ENCODE peak calls at places on chromosome 22, in seven cellular contexts. H, V, Y, P, G, S and J are unnamed samples.

GRCh38 chr22:49046546-49047305 is 780.9 kb downstream of the BRD1 start:
- DNase-seq in V (no peak), G (peak; percentile 46), P (no peak), Y (no peak), H (no peak), S (peak; percentile 60), J (peak; percentile 43)

GRCh38 chr22:49284389-49284788 is 543.3 kb downstream of the BRD1 start:
- DNase-seq in G (no peak), H (no peak), S (no peak), V (no peak), P (no peak), Y (peak; percentile 48), J (no peak)

GRCh38 chr22:17307566-17307965 is 61.7 kb upstream of the CECR2 start:
- DNase-seq in V (no peak), H (no peak), P (no peak), G (no peak), S (no peak), Y (no peak), J (no peak)

GRCh38 chr22:24435323-24435645 is 7.9 kb downstream of the ADORA2A start:
- DNase-seq in Y (no peak), P (no peak), S (no peak), G (no peak), V (no peak), H (no peak), J (no peak)

GRCh38 chr22:23256986-23257888 is 76.9 kb downstream of the BCR start:
- DNase-seq in P (no peak), V (peak; percentile 78), H (peak; percentile 83), S (no peak), Y (peak; percentile 80), G (no peak), J (peak; percentile 72)

GRCh38 chr22:25282671-25283561 is 63.5 kb downstream of the CRYBB2 start:
- DNase-seq in P (no peak), V (no peak), Y (no peak), H (no peak), S (no peak), G (no peak), J (no peak)

GRCh38 chr22:39666495-39666894 is 95.9 kb downstream of the CACNA1I start:
- DNase-seq in P (no peak), H (no peak), V (no peak), Y (no peak), G (no peak), S (no peak), J (no peak)

GRCh38 chr22:42353883-42354727 is 78.1 kb downstream of the NFAM1 start:
- DNase-seq in G (no peak), Y (no peak), H (no peak), S (no peak), V (no peak), P (peak; percentile 13), J (no peak)

GRCh38 chr22:39212721-39213376 is 31.9 kb downstream of the PDGFB start:
- DNase-seq in P (no peak), Y (peak; percentile 40), V (no peak), H (no peak), G (peak; percentile 56), S (peak; percentile 69), J (no peak)

GRCh38 chr22:40009231-40009769 is 14.5 kb downstream of the FAM83F start:
- DNase-seq in S (no peak), H (no peak), V (no peak), Y (no peak), P (peak; percentile 16), G (no peak), J (no peak)

GRCh38 chr22:44625421-44625760 is 76.6 kb upstream of the PRR5 start:
- DNase-seq in G (no peak), H (no peak), V (no peak), P (no peak), S (no peak), Y (no peak), J (no peak)
- H3K27ac ChIP-seq in G (no peak overlapping the region), H (no peak overlapping the region), V (no peak overlapping the region), P (no peak overlapping the region), S (no peak overlapping the region), Y (no peak overlapping the region), J (no peak overlapping the region)

DNA sequence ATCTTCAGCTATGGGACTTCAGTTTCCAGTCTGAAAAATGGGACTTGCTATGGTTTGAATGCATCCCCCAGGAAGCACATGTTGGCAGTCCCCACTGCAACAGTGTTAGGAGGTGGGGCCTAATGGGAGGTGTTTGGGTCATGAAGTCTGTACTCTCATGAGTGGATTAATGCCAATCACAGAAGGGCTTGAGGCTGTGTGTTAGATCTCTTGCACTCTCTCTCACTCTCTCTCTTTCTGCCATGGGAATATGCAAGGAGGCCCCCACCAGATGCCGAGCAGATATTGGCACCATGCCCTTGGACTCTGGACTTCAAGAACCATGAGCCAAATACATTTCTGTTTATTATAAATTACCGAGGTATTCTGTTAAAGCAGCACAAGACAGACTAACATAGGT is 7.8 kb upstream of the AP1B1 start:
- DNase-seq in S (no peak), H (no peak), Y (peak; percentile 77), V (no peak), P (no peak), G (no peak), J (no peak)
- TF ChIP-seq CTCF in S (no peak), H (no peak), Y (no peak), V (no peak), P (no peak), G (no peak), J (no peak)

DNA sequence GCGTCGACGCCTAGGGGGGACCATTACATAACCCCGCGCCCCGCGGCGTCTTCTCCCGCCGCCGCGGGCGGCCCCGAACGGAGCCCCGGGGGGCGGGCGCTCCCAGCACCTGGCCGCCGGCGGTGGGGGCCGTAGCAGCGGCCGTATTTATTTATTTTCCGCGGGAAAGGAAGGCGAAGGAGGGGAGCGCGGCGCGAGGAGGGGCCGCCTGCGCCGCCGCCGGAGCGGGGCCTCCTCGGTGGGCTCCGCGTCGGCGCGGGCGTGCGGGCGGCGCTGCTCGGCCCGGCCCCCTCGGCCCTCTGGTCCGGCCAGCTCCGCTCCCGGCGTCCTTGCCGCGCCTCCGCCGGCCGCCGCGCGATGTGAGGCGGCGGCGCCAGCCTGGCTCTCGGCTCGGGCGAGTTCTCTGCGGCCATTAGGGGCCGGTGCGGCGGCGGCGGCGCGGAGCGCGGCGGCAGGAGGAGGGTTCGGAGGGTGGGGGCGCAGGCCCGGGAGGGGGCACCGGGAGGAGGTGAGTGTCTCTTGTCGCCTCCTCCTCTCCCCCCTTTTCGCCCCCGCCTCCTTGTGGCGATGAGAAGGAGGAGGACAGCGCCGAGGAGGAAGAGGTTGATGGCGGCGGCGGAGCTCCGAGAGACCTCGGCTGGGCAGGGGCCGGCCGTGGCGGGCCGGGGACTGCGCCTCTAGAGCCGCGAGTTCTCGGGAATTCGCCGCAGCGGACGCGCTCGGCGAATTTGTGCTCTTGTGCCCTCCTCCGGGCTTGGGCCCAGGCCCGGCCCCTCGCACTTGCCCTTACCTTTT is at the start of gene EP300:
- DNase-seq in V (peak; percentile 89), P (peak; percentile 68), G (peak; percentile 40), S (peak; percentile 88), Y (peak; percentile 95), H (peak; percentile 90), J (peak; percentile 83)
- TF ChIP-seq POLR2A in V (peak; percentile 51), P (peak; percentile 59), G (peak; percentile 74), S (no peak), Y (peak; percentile 64), H (no peak), J (peak; percentile 70)

GRCh38 chr22:22156716-22157499 is 87.7 kb upstream of the VPREB1 start:
- DNase-seq in P (peak; percentile 73), V (peak; percentile 24), S (peak; percentile 80), Y (no peak), H (peak; percentile 54), G (peak; percentile 74), J (no peak)

GRCh38 chr22:22155607-22156006 is 89.0 kb upstream of the VPREB1 start:
- DNase-seq in P (no peak), S (no peak), G (no peak), V (no peak), H (no peak), Y (no peak), J (no peak)

GRCh38 chr22:22151308-22151707 is 93.3 kb upstream of the VPREB1 start:
- DNase-seq in G (no peak), V (no peak), Y (no peak), H (no peak), S (no peak), P (no peak), J (no peak)

GRCh38 chr22:22156348-22156715 is 88.3 kb upstream of the VPREB1 start:
- DNase-seq in Y (no peak), P (no peak), S (no peak), V (no peak), H (no peak), G (no peak), J (no peak)

DNA sequence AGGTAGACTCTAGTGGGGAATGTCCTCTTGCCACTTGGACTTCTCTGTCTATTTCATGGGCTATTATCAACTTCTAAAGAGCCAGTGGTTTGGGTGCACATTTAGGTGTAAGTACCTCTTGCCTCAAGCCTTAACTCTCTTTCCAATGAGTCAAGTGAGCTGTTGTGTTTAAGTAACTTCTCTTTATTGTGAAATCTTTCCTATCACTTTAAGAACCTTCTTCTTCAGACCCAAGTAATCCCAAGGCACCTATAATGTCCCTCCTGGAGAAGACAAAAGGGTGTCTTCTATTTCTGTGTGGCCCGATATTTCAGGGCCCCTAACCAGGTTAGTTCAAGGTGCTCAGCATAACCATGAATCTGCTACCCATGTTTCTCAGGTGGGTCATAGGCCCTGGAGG is 90.5 kb upstream of the VPREB1 start:
- DNase-seq in V (no peak), Y (no peak), P (no peak), S (no peak), H (no peak), G (no peak), J (no peak)
- H3K27ac ChIP-seq in V (no peak overlapping the region), Y (no peak overlapping the region), P (no peak overlapping the region), S (no peak overlapping the region), H (no peak overlapping the region), G (no peak overlapping the region), J (no peak overlapping the region)

DNA sequence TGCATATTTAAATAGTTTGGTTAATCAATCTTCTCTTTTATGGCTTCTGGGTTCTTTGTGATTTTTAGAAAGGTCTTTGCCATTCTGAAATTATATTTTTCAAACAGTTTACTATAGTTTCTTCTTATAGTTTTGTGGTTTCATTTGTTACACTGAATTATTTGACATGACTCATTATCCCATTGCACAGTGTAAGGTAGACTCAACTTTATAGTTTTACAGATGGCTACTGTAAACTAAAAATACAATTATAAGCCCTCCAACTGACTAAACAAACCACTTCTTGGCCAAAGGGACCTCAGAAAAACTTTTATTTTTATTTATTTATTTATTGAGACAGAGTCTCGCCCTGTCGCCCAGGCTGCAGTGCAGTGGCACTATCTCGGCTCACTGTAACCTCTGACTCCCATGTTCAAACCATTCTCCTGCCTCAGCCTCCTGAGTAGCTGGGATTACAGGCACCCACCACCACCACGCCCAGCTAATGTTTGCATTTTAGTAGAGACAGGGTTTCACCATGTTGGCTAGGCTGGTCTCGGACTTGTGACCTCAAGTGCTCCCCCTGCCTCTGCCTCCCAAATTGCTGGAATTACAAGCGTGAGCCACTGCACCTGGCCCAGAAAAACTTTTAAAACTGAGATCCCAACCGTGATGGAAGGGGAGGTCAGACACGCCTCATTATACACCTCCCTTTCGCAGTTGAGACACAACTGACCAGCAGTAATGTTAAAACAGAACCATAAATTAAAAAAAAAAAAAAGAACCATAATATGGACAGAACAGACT is 14.1 kb upstream of the RAC2 start:
- DNase-seq in Y (no peak), S (no peak), V (no peak), P (peak; percentile 38), G (no peak), H (no peak), J (no peak)
- TF ChIP-seq CTCF in Y (no peak), S (no peak), V (no peak), P (no peak), G (no peak), H (no peak), J (no peak)